ENCODE peak calls at places on chromosomes 4 and X, in eight cellular contexts. L is substantia nigra; E is tibial nerve; K is RKO; A is GM18507; O is NCI-H1092; T is type B pancreatic cell; Z is activated T-cell treated with anti-CD3 and anti-CD28 coated beads, Interleukin-2, amount 50 U/mL, for 48 hours. B is an unnamed sample.

GRCh38 chrX:153831435-153832150 is 1.2 kb upstream of the PDZD4 start:
- DNase-seq in E (no peak), T (no peak), K (no peak), Z (no peak), O (no peak), A (no peak), L (no peak), B (no peak)

GRCh38 chr4:16187455-16187854 is 38.8 kb downstream of the TAPT1 start:
- DNase-seq in L (no peak), T (no peak), E (no peak), Z (no peak), A (no peak), O (no peak), K (peak), B (no peak)

GRCh38 chrX:53223955-53224859 is 800 bp downstream of the KDM5C start:
- DNase-seq in E (no peak), Z (peak), L (no peak), T (no peak), K (peak), A (no peak), O (no peak), B (peak)

GRCh38 chrX:17613979-17614572 is 123.2 kb upstream of the SCML1 start:
- DNase-seq in A (no peak), Z (no peak), T (no peak), L (no peak), O (no peak), K (no peak), E (no peak), B (no peak)

GRCh38 chrX:84248226-84248625 is 60.2 kb upstream of the RPS6KA6 start:
- DNase-seq in T (no peak), L (no peak), A (no peak), O (no peak), E (no peak), K (peak), Z (no peak), B (no peak)

GRCh38 chr4:138049350-138049749 is 192.8 kb downstream of the SLC7A11 start:
- DNase-seq in A (no peak), L (no peak), Z (no peak), K (peak), T (no peak), O (no peak), E (no peak), B (no peak)

GRCh38 chr4:87633239-87633638 is 16.8 kb upstream of the DMP1 start:
- DNase-seq in T (no peak), L (no peak), E (no peak), O (peak), K (no peak), A (no peak), Z (no peak), B (no peak)

GRCh38 chr4:120291541-120291940 is 224.9 kb upstream of the MAD2L1 start:
- DNase-seq in E (no peak), Z (no peak), L (no peak), K (no peak), A (no peak), O (no peak), T (no peak), B (no peak)

GRCh38 chrX:39158801-39159657 is 357.8 kb downstream of the MID1IP1 start:
- DNase-seq in A (no peak), E (no peak), T (no peak), O (peak), K (no peak), Z (no peak), L (no peak), B (no peak)

GRCh38 chr4:158015241-158015640 is 157.6 kb downstream of the GASK1B start:
- DNase-seq in E (no peak), A (no peak), T (no peak), Z (no peak), K (peak), L (no peak), O (no peak), B (no peak)

GRCh38 chrX:53421125-53421524 is 1.3 kb downstream of the SMC1A start:
- DNase-seq in L (no peak), Z (no peak), T (no peak), K (peak), O (no peak), A (no peak), E (no peak), B (no peak)

GRCh38 chr4:158778065-158778711 is 9.4 kb downstream of the FNIP2 start:
- DNase-seq in Z (no peak), T (no peak), E (no peak), K (no peak), A (peak), L (no peak), O (no peak), B (no peak)

GRCh38 chr4:120025516-120025915 is 41.1 kb downstream of the MAD2L1 start:
- DNase-seq in K (no peak), E (no peak), L (no peak), T (no peak), O (no peak), A (no peak), Z (no peak), B (no peak)

GRCh38 chr4:21858971-21859370 is 89.6 kb downstream of the KCNIP4 start:
- DNase-seq in A (no peak), L (no peak), O (no peak), Z (no peak), T (no peak), K (no peak), E (no peak), B (no peak)

GRCh38 chr4:77782102-77782835 is 36.9 kb downstream of the CNOT6L start:
- DNase-seq in A (no peak), L (no peak), T (no peak), Z (no peak), E (no peak), K (no peak), O (no peak), B (no peak)

GRCh38 chrX:152896450-152896849 is 1.4 kb upstream of the ZNF185 start:
- DNase-seq in Z (no peak), L (no peak), O (no peak), T (no peak), A (no peak), K (peak), E (no peak), B (no peak)